ENCODE peak calls at places on chromosomes 5 and 9, in four cellular contexts. One of them, this sample, is unnamed.

GRCh38 chr5:91122663-91123062 is 260.5 kb downstream of the ARRDC3 start:
- DNase-seq in K562: no peak
- DNase-seq in GM12878: no peak
- DNase-seq in A549: no peak
- DNase-seq in this sample: no peak

GRCh38 chr5:141431286-141431685 is 979 bp downstream of the PCDHGA12 start:
- DNase-seq in K562: no peak
- DNase-seq in GM12878: no peak
- DNase-seq in A549: no peak
- DNase-seq in this sample: no peak

GRCh38 chr5:38921174-38921573 is 75.4 kb downstream of the OSMR start:
- DNase-seq in K562: no peak
- DNase-seq in A549: no peak
- DNase-seq in GM12878: no peak
- DNase-seq in this sample: no peak

GRCh38 chr5:151239237-151239861 is 13.6 kb upstream of the GM2A start:
- DNase-seq in K562: peak; percentile 75
- DNase-seq in GM12878: no peak
- DNase-seq in A549: peak; percentile 60
- DNase-seq in this sample: peak; percentile 63

GRCh38 chr5:73120222-73121108 is at the start of gene TMEM171:
- DNase-seq in K562: no peak
- DNase-seq in A549: peak; percentile 36
- DNase-seq in GM12878: no peak
- DNase-seq in this sample: no peak

GRCh38 chr9:70079364-70080103 is 35.9 kb downstream of the MAMDC2 start:
- DNase-seq in GM12878: no peak
- DNase-seq in A549: no peak
- DNase-seq in K562: no peak
- DNase-seq in this sample: no peak

GRCh38 chr9:81737871-81738507 is 48.6 kb upstream of the TLE1 start:
- DNase-seq in K562: no peak
- DNase-seq in GM12878: no peak
- DNase-seq in A549: peak; percentile 94
- DNase-seq in this sample: peak; percentile 6

GRCh38 chr5:19655587-19655986 is 332.4 kb downstream of the CDH18 start:
- DNase-seq in GM12878: no peak
- DNase-seq in K562: no peak
- DNase-seq in A549: no peak
- DNase-seq in this sample: no peak

GRCh38 chr9:77883846-77884771 is 147.5 kb downstream of the GNAQ start:
- DNase-seq in K562: no peak
- DNase-seq in A549: no peak
- DNase-seq in GM12878: no peak
- DNase-seq in this sample: no peak

GRCh38 chr5:164597293-164597900 is 1092.0 kb downstream of the MAT2B start:
- DNase-seq in K562: peak; percentile 3
- DNase-seq in GM12878: no peak
- DNase-seq in A549: peak; percentile 14
- DNase-seq in this sample: peak; percentile 2

GRCh38 chr9:134026561-134026960 is 1.3 kb downstream of the BRD3OS start:
- DNase-seq in GM12878: no peak
- DNase-seq in A549: no peak
- DNase-seq in K562: no peak
- DNase-seq in this sample: no peak

GRCh38 chr9:111831371-111832108 is 36.8 kb upstream of the SHOC1 start:
- DNase-seq in A549: no peak
- DNase-seq in GM12878: no peak
- DNase-seq in K562: no peak
- DNase-seq in this sample: no peak

GRCh38 chr5:178630475-178630930 is 3.7 kb upstream of the CLK4 start:
- DNase-seq in GM12878: no peak
- DNase-seq in K562: no peak
- DNase-seq in A549: peak; percentile 51
- DNase-seq in this sample: peak; percentile 97

GRCh38 chr9:37676411-37676830 is 25.7 kb downstream of the FRMPD1 start:
- DNase-seq in GM12878: no peak
- DNase-seq in K562: no peak
- DNase-seq in A549: no peak
- DNase-seq in this sample: no peak

GRCh38 chr5:141430332-141431113 is at the start of gene PCDHGA12:
- DNase-seq in K562: peak; percentile 20
- DNase-seq in A549: peak; percentile 62
- DNase-seq in GM12878: peak; percentile 37
- DNase-seq in this sample: peak; percentile 24

GRCh38 chr9:124334568-124335319 is 77.0 kb downstream of the NEK6 start:
- DNase-seq in A549: no peak
- DNase-seq in GM12878: no peak
- DNase-seq in K562: no peak
- DNase-seq in this sample: no peak

GRCh38 chr5:170306381-170306790 is 8.8 kb upstream of the LCP2 start:
- DNase-seq in GM12878: no peak
- DNase-seq in K562: peak; percentile 74
- DNase-seq in A549: peak; percentile 12
- DNase-seq in this sample: no peak

GRCh38 chr5:17463653-17464052 is 34.4 kb upstream of the TAF11L2 start:
- DNase-seq in K562: no peak
- DNase-seq in A549: no peak
- DNase-seq in GM12878: no peak
- DNase-seq in this sample: no peak
- TF ChIP-seq POLR2AphosphoS2 in K562: no peak
- TF ChIP-seq POLR2AphosphoS2 in A549: no peak
- TF ChIP-seq POLR2AphosphoS2 in GM12878: no peak
- TF ChIP-seq POLR2AphosphoS2 in this sample: no peak

GRCh38 chr5:137072376-137073174 is 426.6 kb downstream of the SPOCK1 start:
- DNase-seq in K562: no peak
- DNase-seq in GM12878: no peak
- DNase-seq in A549: no peak
- DNase-seq in this sample: no peak

GRCh38 chr5:137071941-137072340 is 427.2 kb downstream of the SPOCK1 start:
- DNase-seq in A549: no peak
- DNase-seq in K562: no peak
- DNase-seq in GM12878: no peak
- DNase-seq in this sample: no peak

GRCh38 chr5:137073192-137073591 is 425.9 kb downstream of the SPOCK1 start:
- DNase-seq in A549: no peak
- DNase-seq in GM12878: no peak
- DNase-seq in K562: no peak
- DNase-seq in this sample: no peak

GRCh38 chr5:137078171-137078665 is 420.9 kb downstream of the SPOCK1 start:
- DNase-seq in A549: peak; percentile 13
- DNase-seq in GM12878: no peak
- DNase-seq in K562: no peak
- DNase-seq in this sample: no peak

DNA sequence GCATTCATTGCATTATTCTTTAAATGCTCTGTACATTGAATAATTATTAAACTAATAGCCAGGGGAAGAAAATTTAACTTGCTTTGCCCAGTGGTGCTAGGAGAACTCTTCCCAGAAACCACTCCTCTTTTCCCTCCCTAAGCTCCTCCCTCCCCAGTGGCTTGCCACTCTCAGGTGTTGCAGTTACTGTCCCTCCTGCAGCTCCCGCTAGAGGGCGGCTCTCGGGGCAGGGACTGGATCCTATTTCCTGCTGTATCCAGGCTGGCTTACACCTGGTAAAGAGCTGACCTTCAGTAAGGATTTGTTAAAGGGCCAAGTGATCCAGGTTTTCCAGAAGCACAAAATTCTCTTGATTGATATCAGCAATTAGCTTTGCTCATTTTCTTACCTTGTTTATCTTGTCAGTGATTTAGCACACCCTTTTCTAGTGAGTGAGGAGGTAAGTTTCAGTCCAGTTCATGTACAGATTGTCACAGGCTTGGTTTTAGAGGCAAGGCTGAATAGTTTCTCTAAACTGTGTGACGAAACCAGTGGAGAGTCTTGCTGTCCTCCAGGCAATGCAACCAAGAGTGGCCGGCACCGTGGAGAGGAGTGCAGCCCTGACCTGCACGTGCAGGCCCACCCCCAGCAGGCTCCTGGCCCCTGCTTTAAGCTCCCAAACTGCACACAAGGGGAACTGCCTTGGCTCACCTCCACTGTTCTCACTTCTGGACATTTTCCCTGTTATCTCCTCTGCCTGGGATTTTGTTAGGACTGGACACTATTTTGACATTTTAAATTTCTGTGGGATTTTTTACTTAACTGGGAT is 423.8 kb downstream of the SPOCK1 start:
- DNase-seq in GM12878: no peak
- DNase-seq in A549: peak; percentile 77
- DNase-seq in K562: peak; percentile 82
- DNase-seq in this sample: peak; percentile 69
- TF ChIP-seq POLR2AphosphoS2 in GM12878: no peak
- TF ChIP-seq POLR2AphosphoS2 in A549: no peak
- TF ChIP-seq POLR2AphosphoS2 in K562: no peak
- TF ChIP-seq POLR2AphosphoS2 in this sample: no peak

GRCh38 chr9:2018764-2019548 is 3.8 kb downstream of the SMARCA2 start:
- DNase-seq in GM12878: no peak
- DNase-seq in K562: no peak
- DNase-seq in A549: no peak
- DNase-seq in this sample: no peak
- TF ChIP-seq POLR2AphosphoS2 in GM12878: no peak
- TF ChIP-seq POLR2AphosphoS2 in K562: no peak
- TF ChIP-seq POLR2AphosphoS2 in A549: no peak
- TF ChIP-seq POLR2AphosphoS2 in this sample: no peak

GRCh38 chr5:31823477-31823876 is 184.5 kb downstream of the PDZD2 start:
- DNase-seq in A549: no peak
- DNase-seq in K562: no peak
- DNase-seq in GM12878: no peak
- DNase-seq in this sample: no peak

GRCh38 chr5:31827862-31828261 is 188.9 kb downstream of the PDZD2 start:
- DNase-seq in GM12878: no peak
- DNase-seq in K562: no peak
- DNase-seq in A549: no peak
- DNase-seq in this sample: no peak

GRCh38 chr5:31825775-31826068 is 186.8 kb downstream of the PDZD2 start:
- DNase-seq in A549: no peak
- DNase-seq in K562: no peak
- DNase-seq in GM12878: peak; percentile 8
- DNase-seq in this sample: no peak

GRCh38 chr5:31819926-31820516 is 181.1 kb downstream of the PDZD2 start:
- DNase-seq in K562: no peak
- DNase-seq in A549: peak; percentile 23
- DNase-seq in GM12878: no peak
- DNase-seq in this sample: no peak

DNA sequence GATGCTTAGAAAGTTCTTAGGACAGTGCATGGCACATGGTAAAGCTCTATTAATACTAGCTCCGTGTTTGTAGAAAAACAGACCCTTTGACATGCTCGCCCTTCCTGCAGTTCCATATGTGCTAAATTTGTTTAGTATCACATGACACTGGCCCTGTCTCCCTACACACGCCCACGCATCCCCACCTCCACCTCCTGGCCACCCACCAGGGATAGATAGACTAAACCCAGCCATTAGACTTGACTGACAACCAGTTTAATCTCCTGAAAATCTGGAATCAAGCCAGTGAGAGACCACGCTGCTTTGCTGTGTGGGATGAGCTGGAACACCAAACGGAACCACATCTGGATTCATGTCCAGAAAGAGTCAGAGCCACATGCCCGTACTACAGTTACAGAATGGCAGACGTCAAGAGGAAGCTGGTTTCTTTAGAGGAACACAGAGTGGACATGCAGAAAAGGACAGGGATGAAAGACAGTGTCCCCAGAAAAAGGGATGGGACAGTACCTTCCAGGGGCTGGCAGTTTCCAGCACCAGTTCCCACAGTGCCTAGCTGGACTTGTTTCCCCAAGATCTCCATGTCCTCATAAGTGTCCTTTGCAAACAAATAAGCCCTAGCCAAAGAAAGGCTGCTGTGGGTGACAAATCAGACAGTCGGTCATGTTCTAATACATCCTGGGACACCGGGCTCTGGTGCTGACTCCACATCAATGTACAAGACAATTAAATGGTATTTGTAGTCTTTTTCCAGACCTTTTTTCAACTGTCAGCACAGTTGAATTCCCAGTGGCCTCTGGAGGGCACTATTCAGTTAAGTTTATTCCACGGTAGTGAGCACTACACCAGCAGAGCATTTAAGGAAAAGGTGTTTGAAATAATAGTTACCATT is 186.2 kb downstream of the PDZD2 start:
- DNase-seq in K562: peak; percentile 22
- DNase-seq in GM12878: no peak
- DNase-seq in A549: peak; percentile 63
- DNase-seq in this sample: peak; percentile 41
- TF ChIP-seq POLR2AphosphoS2 in K562: no peak
- TF ChIP-seq POLR2AphosphoS2 in GM12878: no peak
- TF ChIP-seq POLR2AphosphoS2 in A549: no peak
- TF ChIP-seq POLR2AphosphoS2 in this sample: no peak

This sample was measured in HepG2.